ENCODE peak calls at places on chromosomes 16 and 17, in nine cellular contexts. Q, I, U, L, K, P, S, V and A are unnamed samples.

GRCh38 chr17:13704333-13704732 is 102.6 kb upstream of the HS3ST3A1 start:
- DNase-seq in P (no peak), Q (no peak), L (no peak), S (no peak), I (no peak), V (no peak), U (no peak), K (no peak), A (no peak)

GRCh38 chr16:84553873-84554399 is 49.5 kb upstream of the MEAK7 start:
- DNase-seq in V (no peak), I (no peak), Q (no peak), S (no peak), U (no peak), P (no peak), K (no peak), L (no peak), A (no peak)

GRCh38 chr16:47905771-47906170 is 250.0 kb downstream of the ABCC12 start:
- DNase-seq in L (no peak), P (no peak), S (no peak), V (no peak), K (no peak), I (no peak), U (no peak), Q (no peak), A (no peak)

GRCh38 chr16:13902677-13903076 is 17.3 kb upstream of the ERCC4 start:
- DNase-seq in U (no peak), S (no peak), I (no peak), V (no peak), K (peak; percentile 69), Q (no peak), P (no peak), L (no peak), A (no peak)

GRCh38 chr17:52636443-52636842 is 477.9 kb upstream of the CA10 start:
- DNase-seq in I (no peak), K (no peak), V (no peak), S (no peak), U (no peak), P (no peak), L (no peak), Q (no peak), A (no peak)

GRCh38 chr17:36481829-36482228 is 4.7 kb upstream of the ZNHIT3 start:
- DNase-seq in V (no peak), Q (no peak), I (no peak), U (no peak), S (no peak), K (no peak), L (no peak), P (no peak), A (no peak)

GRCh38 chr17:37043201-37043600 is 94.4 kb downstream of the AATF start:
- DNase-seq in V (no peak), P (no peak), I (no peak), K (no peak), Q (no peak), S (no peak), L (no peak), U (no peak), A (peak; percentile 37)

GRCh38 chr17:6523330-6523729 is 33.0 kb downstream of the PITPNM3 start:
- DNase-seq in Q (no peak), S (no peak), U (no peak), K (no peak), I (no peak), V (no peak), L (peak; percentile 32), P (peak; percentile 55), A (no peak)

DNA sequence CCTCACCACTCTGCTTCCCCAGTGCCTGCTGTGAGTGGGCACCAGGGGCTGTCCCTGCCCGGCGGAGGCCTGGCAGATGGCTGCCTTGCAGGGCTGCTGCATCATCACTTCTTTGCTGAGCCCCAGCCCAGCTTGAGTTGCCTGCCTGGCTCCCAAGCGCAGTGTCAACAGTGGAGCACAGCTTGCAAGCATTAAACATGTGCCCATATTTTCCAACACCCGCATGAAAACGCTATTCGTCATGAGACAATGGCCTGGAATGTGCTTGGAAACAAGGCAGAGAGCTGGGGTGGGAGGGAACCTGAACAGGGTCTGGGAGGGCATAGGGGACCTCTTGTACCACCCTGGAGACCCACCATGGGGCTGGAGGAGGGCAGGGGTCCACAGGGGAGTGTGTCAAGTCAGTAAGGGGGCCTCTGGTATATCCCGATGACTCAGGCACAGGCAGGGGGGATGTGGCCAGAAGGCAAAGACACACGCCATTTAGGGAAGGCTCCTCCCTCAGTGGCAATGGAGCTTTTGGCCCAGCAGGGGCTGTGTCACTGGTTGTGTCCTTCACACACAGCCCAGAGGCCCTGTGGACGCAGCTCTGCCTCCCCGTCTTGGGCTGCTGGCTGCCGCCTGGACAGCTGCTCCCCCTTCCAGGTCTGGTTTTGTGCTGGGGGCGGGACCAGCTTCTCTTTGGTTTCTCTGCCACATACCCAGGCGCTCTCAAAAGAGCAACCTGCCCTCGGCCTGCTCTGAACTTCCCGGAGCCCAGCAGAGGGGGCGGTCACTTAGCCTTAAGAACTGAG is 17.4 kb upstream of the MTSS2 start:
- DNase-seq in S (no peak), V (no peak), U (no peak), Q (peak; percentile 88), I (peak; percentile 88), L (no peak), P (no peak), K (no peak), A (no peak)
- TF ChIP-seq POLR2AphosphoS5 in S (no peak), V (no peak), U (peak; percentile 4), Q (peak; percentile 94), I (no peak), L (no peak), P (no peak), K (no peak), A (no peak)

DNA sequence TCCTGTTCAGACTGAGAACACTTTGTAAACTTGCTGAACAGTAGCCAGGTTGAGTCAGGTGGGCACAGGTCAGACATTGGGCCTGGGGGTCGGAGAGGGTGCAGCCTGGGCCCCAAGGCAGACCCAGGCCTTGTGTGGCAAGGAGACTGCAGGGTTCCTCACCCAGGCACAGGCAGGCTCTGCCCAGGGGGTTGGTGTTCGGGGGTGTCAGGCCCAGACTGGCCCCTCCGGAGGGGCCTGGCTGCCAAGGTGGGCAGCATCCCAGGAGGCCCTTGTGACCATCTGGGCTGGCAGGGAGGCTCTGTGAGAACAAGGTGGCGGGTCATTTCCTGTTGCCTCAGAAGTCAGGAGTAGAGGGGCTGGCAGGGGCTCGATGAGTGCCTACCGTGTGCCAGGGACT is 585 bp upstream of the MYO15A start:
- DNase-seq in U (no peak), I (no peak), S (no peak), K (no peak), V (no peak), L (no peak), P (no peak), Q (no peak), A (no peak)
- TF ChIP-seq POLR2AphosphoS5 in U (no peak), I (no peak), S (peak; percentile 26), K (no peak), V (no peak), L (no peak), P (no peak), Q (no peak), A (no peak)

DNA sequence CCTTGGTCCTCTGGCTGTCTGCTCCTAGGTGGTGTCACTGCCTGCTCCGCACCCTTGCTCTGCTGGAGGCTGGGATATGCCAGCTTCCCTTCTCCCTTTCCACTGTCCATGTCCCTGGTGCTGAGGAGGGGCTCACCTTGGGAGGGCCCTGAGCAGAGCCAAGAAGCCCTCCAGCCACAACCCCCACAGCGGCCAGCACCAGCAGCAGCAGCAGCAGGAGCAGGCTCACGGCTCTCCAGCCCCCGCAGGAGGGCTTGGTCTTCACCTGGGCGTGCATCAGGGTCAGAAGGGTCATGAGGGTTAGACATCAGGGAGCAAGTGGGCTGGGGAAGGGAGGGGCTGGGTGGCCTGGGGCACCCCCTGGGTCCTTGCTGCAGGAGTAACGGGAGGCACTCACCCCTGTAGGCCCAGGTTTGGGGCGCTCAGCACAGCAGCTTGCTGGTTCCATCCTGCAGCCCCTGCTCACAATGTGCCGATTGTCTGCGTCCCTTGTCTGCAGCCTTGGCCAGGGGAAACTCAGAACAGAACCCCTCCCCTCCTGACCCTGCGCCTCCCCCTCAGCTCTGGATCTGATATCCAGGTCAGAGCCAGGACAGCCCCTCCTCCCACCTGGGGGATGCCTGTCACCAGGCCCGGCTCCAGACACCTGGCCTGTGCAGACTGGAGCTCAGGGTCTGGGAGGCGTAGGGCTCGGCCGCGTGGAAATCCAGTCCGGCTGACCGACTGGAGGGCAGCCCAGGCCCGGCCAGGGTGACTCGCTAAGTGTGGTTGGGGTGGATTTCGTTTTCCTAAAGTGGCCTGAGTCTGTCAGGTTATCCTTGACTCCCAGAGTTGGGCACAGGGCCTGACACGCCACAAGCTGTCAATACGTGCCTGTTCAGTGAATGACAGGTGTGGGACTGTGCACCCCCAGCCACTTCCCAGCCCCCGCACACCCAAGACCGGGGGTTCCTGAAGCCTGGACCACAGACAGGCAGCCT is at the start of gene BRICD5:
- DNase-seq in V (no peak), K (no peak), U (no peak), S (no peak), P (no peak), Q (no peak), L (no peak), I (no peak), A (no peak)
- TF ChIP-seq POLR2AphosphoS5 in V (peak; percentile 11), K (no peak), U (no peak), S (no peak), P (no peak), Q (no peak), L (peak; percentile 36), I (peak; percentile 14), A (peak; percentile 21)

GRCh38 chr17:76369804-76370203 is 14.6 kb upstream of the SPHK1 start:
- DNase-seq in P (no peak), L (no peak), K (no peak), Q (no peak), U (no peak), V (no peak), I (peak; percentile 37), S (no peak), A (no peak)

GRCh38 chr17:76368545-76368944 is 14.8 kb upstream of the PRPSAP1 start:
- DNase-seq in K (no peak), S (no peak), Q (no peak), P (no peak), I (peak; percentile 85), L (no peak), V (no peak), U (no peak), A (peak; percentile 47)

GRCh38 chr17:76371656-76372628 is 12.5 kb upstream of the SPHK1 start:
- DNase-seq in U (no peak), L (no peak), I (no peak), Q (no peak), S (no peak), V (no peak), K (peak; percentile 95), P (no peak), A (no peak)

GRCh38 chr17:76367647-76368046 is 13.9 kb upstream of the PRPSAP1 start:
- DNase-seq in L (no peak), U (no peak), Q (no peak), K (no peak), I (no peak), V (no peak), S (no peak), P (no peak), A (no peak)

DNA sequence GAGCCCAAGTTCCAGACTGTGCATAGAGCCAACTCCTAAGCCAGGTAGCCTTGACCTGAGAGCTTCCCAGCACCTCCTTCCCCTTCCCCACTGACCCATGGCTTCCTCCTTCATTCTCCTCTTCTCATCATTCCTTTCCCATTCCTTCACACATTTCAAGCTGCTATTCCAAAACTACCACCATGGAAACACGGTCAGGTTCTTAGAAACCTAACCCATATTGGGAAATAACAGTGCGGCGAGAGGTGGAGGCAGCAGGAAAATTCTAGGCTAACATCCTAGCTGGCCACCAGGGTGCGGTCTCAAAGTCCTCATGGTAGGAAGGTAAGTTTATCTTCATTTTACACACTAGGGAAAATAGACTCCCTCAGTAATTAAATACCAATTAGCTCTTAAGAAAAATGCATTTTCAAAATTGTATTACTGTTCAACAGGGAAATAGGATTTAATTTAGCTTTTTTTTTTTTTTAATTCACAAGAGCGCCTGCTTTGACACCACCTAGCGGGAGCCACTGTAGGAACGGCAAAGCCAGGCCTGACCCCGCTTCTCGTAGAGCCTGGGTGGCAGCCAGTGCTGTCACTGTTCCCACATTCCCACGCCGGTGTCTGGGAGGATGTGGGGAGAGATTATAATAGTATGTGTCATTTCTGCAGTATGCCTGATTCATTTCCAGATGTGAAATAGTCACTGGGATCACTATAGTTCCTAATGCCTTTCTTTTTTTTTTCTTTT is 14.0 kb upstream of the SPHK1 start:
- DNase-seq in U (peak; percentile 47), Q (peak; percentile 29), S (no peak), I (peak; percentile 65), V (no peak), K (peak; percentile 92), L (no peak), P (no peak), A (no peak)
- TF ChIP-seq POLR2AphosphoS5 in U (no peak), Q (peak; percentile 27), S (no peak), I (peak; percentile 48), V (no peak), K (peak; percentile 78), L (no peak), P (peak; percentile 46), A (no peak)